ENCODE peak calls at places on chromosomes 4 and X, in four cellular contexts. U is H1, K is IMR-90, T is mesendoderm. Y is an unnamed sample.

GRCh38 chrX:5936438-5936837 is 292.2 kb downstream of the NLGN4X start:
- DNase-seq in U (no peak), T (no peak), K (no peak), Y (no peak)

GRCh38 chr4:3059090-3059428 is 15.3 kb downstream of the HTT-AS start:
- DNase-seq in K (no peak), T (no peak), U (no peak), Y (no peak)

GRCh38 chr4:85084371-85085170 is 118.1 kb upstream of the WDFY3 start:
- DNase-seq in U (no peak), T (peak; percentile 73), K (peak; percentile 75), Y (no peak)

GRCh38 chrX:115561605-115562491 is 874 bp downstream of the PLS3 start:
- DNase-seq in U (peak; percentile 52), T (peak; percentile 69), K (peak; percentile 35), Y (peak; percentile 58)

GRCh38 chr4:77220841-77221613 is 64.0 kb downstream of the CCNG2 start:
- DNase-seq in U (no peak), K (peak; percentile 54), T (no peak), Y (no peak)

GRCh38 chr4:142311916-142312315 is 534.2 kb downstream of the INPP4B start:
- DNase-seq in K (no peak), U (no peak), T (no peak), Y (no peak)

GRCh38 chr4:1802151-1802715 is 9.1 kb downstream of the FGFR3 start:
- DNase-seq in U (no peak), K (no peak), T (no peak), Y (no peak)

GRCh38 chrX:110847334-110847733 is 51.7 kb upstream of the CHRDL1 start:
- DNase-seq in K (peak; percentile 63), U (no peak), T (peak; percentile 54), Y (no peak)

GRCh38 chr4:47530801-47531200 is 45.7 kb downstream of the ATP10D start:
- DNase-seq in T (peak; percentile 6), U (no peak), K (no peak), Y (no peak)

GRCh38 chr4:182179105-182179504 is 64.1 kb upstream of the TENM3 start:
- DNase-seq in K (peak; percentile 78), U (no peak), T (peak; percentile 67), Y (no peak)

GRCh38 chrX:130071611-130072349 is 38.5 kb downstream of the ELF4 start:
- DNase-seq in K (no peak), T (no peak), U (no peak), Y (no peak)

GRCh38 chr4:110612631-110613269 is 10.1 kb downstream of the PITX2 start:
- DNase-seq in T (peak; percentile 62), U (no peak), K (no peak), Y (no peak)

GRCh38 chr4:132642196-132642817 is 506.8 kb upstream of the PCDH10 start:
- DNase-seq in U (peak; percentile 51), K (peak; percentile 12), T (peak; percentile 76), Y (peak; percentile 55)

GRCh38 chr4:102715057-102715456 is 45.7 kb downstream of the MANBA start:
- DNase-seq in T (peak; percentile 45), K (no peak), U (no peak), Y (no peak)

GRCh38 chrX:146363919-146364318 is 445.7 kb upstream of the CXorf51B start:
- DNase-seq in K (no peak), U (no peak), T (no peak), Y (no peak)

GRCh38 chr4:13484749-13485345 is 707 bp upstream of the RAB28 start:
- DNase-seq in U (no peak), T (no peak), K (peak; percentile 58), Y (no peak)

GRCh38 chr4:1593458-1593857 is 90.7 kb downstream of the FAM53A start:
- DNase-seq in K (no peak), U (no peak), T (no peak), Y (no peak)

GRCh38 chrX:8907678-8908077 is 106.5 kb upstream of the FAM9A start:
- DNase-seq in U (no peak), K (no peak), T (no peak), Y (no peak)

GRCh38 chr4:1200425-1201035 is 28.1 kb upstream of the SPON2 start:
- DNase-seq in K (peak; percentile 95), T (peak; percentile 24), U (no peak), Y (peak; percentile 22)

GRCh38 chrX:11406109-11406755 is 113.0 kb downstream of the AMELX start:
- DNase-seq in U (no peak), T (no peak), K (peak; percentile 76), Y (no peak)

GRCh38 chrX:69128573-69128972 is 36.7 kb downstream of the PJA1 start:
- DNase-seq in K (no peak), T (peak; percentile 38), U (peak; percentile 53), Y (peak; percentile 49)

GRCh38 chr4:94298725-94299252 is 43.8 kb downstream of the HPGDS start:
- DNase-seq in T (no peak), U (no peak), K (no peak), Y (no peak)

GRCh38 chr4:152257601-152258066 is 278.3 kb downstream of the FBXW7 start:
- DNase-seq in T (peak; percentile 94), K (peak; percentile 31), U (no peak), Y (no peak)

GRCh38 chr4:65968873-65969272 is 298.6 kb upstream of the EPHA5 start:
- DNase-seq in U (no peak), K (no peak), T (no peak), Y (no peak)

GRCh38 chr4:3399277-3400194 is 42.2 kb upstream of the HGFAC start:
- DNase-seq in T (peak; percentile 74), K (no peak), U (no peak), Y (no peak)

GRCh38 chr4:15232725-15233597 is 194.9 kb upstream of the C1QTNF7 start:
- DNase-seq in K (peak; percentile 83), T (peak; percentile 44), U (no peak), Y (no peak)

GRCh38 chrX:104427693-104428092 is 138.3 kb upstream of the IL1RAPL2 start:
- DNase-seq in K (no peak), T (no peak), U (no peak), Y (no peak)

GRCh38 chr4:107037188-107037587 is 1.1 kb upstream of the DKK2 start:
- DNase-seq in T (peak; percentile 80), U (peak; percentile 81), K (peak; percentile 2), Y (peak; percentile 81)

GRCh38 chr4:83115000-83115399 is 471 bp upstream of the PLAC8 start:
- DNase-seq in U (no peak), T (peak; percentile 70), K (peak; percentile 59), Y (no peak)

GRCh38 chr4:128810871-128811570 is 1.5 kb downstream of the JADE1 start:
- DNase-seq in U (peak; percentile 89), K (peak; percentile 90), T (peak; percentile 98), Y (peak; percentile 98)

GRCh38 chr4:79132826-79133225 is 193.0 kb downstream of the NAA11 start:
- DNase-seq in K (no peak), U (no peak), T (no peak), Y (no peak)

GRCh38 chr4:4670869-4671268 is 129.0 kb upstream of the STX18 start:
- DNase-seq in K (no peak), U (no peak), T (no peak), Y (peak; percentile 48)

DNA sequence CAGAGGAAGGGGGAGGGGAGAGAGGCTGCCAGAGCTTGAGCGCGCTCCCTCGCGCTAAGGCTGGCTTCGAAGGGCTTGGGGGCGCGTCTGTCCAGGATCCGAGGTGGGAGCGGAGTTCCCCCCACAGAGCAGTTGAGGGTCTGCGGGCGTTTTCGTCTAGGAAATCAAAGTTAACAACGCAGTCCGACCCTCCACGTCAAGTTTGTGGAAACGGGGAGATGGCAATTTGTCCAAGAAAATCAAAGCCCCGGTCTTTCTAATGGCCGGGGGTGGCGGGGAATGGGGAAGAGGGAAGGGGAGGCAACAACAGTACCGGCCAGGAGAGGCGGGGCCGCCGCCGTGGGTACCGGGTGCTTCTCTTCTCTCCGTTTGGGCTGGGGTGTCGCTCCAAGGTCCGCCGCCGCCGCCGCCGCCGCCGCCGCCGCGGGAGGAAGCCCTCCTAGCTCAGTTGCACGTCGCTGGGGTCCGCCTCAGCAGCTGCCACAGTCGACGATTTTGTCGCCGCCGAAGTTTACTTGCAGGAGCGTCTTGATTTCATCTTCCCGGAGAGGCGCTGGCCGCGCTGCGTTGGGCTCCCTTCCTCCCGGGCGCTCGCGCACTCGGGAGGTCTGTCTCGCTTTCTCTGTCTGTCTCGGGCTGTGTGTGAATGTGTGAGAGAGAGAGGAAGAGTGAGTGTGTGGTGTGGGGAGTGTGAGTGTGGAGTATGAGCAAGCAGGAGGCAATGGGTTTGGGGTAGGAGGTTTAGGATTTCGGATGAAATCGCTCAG is 574 bp downstream of the PCDH19 start:
- DNase-seq in T (no peak), K (no peak), U (no peak), Y (no peak)
- H3K27me3 ChIP-seq in T (peaks cover 51% of the 10 kb centered on the region), K (peaks cover 34% of the 10 kb centered on the region), U (peaks cover 80% of the 10 kb centered on the region), Y (peaks cover 61% of the 10 kb centered on the region)

DNA sequence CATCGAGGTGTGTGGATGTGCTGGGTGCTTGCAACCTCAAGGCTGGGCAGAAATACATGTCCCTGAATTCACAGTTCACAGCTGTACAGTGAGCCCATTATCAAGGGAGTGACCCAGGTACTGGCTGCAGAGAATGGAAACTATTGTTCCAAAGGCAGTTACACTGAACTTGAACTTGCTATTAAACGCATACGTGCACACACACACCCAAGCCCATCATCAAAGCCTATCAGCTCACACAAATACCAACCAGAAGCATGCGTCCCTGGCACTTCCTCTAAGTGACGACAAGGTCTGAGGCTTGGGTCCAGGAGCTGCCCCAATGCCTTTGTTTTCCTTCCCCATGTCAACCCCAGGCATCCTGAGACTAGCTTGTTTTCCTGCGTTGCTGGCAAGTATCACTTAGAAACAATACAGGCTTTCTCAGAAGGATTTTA is 88.6 kb downstream of the IRF2 start:
- DNase-seq in U (no peak), T (peak; percentile 19), K (no peak), Y (peak; percentile 33)
- H3K4me1 ChIP-seq in U (peaks cover 45% of the 10 kb centered on the region), T (peaks cover 20% of the 10 kb centered on the region), K (peaks cover 27% of the 10 kb centered on the region), Y (peaks cover 33% of the 10 kb centered on the region)

DNA sequence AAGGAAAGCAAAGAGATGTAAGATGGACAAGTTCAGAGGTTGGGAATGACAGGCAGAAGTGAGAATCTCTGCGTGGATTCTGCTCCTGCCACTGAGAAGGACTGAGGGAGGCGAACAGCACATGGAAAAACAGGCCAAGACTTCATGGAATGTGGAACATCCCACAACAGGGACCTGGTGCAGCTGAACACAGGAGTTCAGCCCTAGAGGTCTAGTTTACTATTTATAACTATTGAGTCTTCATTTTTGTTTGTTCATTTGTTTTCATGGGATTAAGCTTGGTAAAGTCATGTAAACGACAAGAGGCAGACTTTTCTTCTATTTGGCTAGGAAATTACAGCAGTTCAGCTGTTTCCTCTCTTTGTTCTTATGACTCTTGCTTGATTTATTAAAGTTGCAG is 234.5 kb downstream of the MAML3 start:
- DNase-seq in T (peak; percentile 49), U (no peak), K (peak; percentile 65), Y (no peak)
- H3K56ac ChIP-seq in T (no peak overlapping the region), U (no peak overlapping the region), K (no peak overlapping the region), Y (no peak overlapping the region)

GRCh38 chr4:90074322-90074886 is 52.8 kb upstream of the CCSER1 start:
- DNase-seq in K (no peak), U (no peak), T (peak; percentile 60), Y (peak; percentile 47)
- H3K27me3 ChIP-seq in K (no peaks in the 10 kb centered on the region), U (no peaks in the 10 kb centered on the region), T (no peaks in the 10 kb centered on the region), Y (no peaks in the 10 kb centered on the region)

GRCh38 chr4:55512922-55513571 is 33.7 kb downstream of the CLOCK start:
- DNase-seq in U (no peak), K (peak; percentile 77), T (no peak), Y (no peak)

GRCh38 chr4:55507612-55508011 is 39.1 kb downstream of the CLOCK start:
- DNase-seq in U (no peak), K (no peak), T (no peak), Y (no peak)

GRCh38 chr4:55510685-55511084 is 36.0 kb downstream of the CLOCK start:
- DNase-seq in T (no peak), K (no peak), U (no peak), Y (no peak)

GRCh38 chr4:55509272-55509671 is 37.4 kb downstream of the CLOCK start:
- DNase-seq in K (peak; percentile 27), T (peak; percentile 29), U (no peak), Y (no peak)

GRCh38 chr4:55512077-55512476 is 34.6 kb downstream of the CLOCK start:
- DNase-seq in T (no peak), U (no peak), K (no peak), Y (no peak)
- H3K4me1 ChIP-seq in T (no peaks in the 10 kb centered on the region), U (no peaks in the 10 kb centered on the region), K (peaks cover 3% of the 10 kb centered on the region), Y (peaks cover 2% of the 10 kb centered on the region)